ENCODE peak calls at places on chromosomes 7 and 10, in six cellular contexts. P is RPMI8226; Q is glomerular endothelial cell; C is NCI-H1092; G is activated CD8-positive, alpha-beta memory T cell treated with anti-CD3 and anti-CD28 coated beads, Interleukin-2, amount 50 U/mL, for 48 hours; N is iPS DF 19.7. A is an unnamed sample.

GRCh38 chr7:17396692-17397091 is 98.2 kb downstream of the AHR start:
- DNase-seq in P (no peak), Q (no peak), C (no peak), G (no peak), N (no peak), A (no peak)

GRCh38 chr7:25564980-25565379 is 336.7 kb upstream of the NPVF start:
- DNase-seq in P (no peak), Q (no peak), C (no peak), G (no peak), N (no peak), A (no peak)

GRCh38 chr10:77943086-77943901 is 16.7 kb upstream of the DLG5 start:
- DNase-seq in P (no peak), Q (peak; percentile 23), C (no peak), G (no peak), N (no peak), A (no peak)

GRCh38 chr7:98266840-98267239 is 14.6 kb upstream of the BRI3 start:
- DNase-seq in P (peak; percentile 48), Q (no peak), C (no peak), G (no peak), N (no peak), A (no peak)

GRCh38 chr10:34294137-34294536 is 521.0 kb downstream of the PARD3 start:
- DNase-seq in P (no peak), Q (no peak), C (no peak), G (no peak), N (no peak), A (no peak)

GRCh38 chr10:63416376-63416775 is 49.4 kb downstream of the JMJD1C start:
- DNase-seq in P (no peak), Q (no peak), C (no peak), G (no peak), N (no peak), A (no peak)

GRCh38 chr7:74233655-74234280 is 20.4 kb downstream of the RFC2 start:
- DNase-seq in P (no peak), Q (no peak), C (no peak), G (no peak), N (no peak), A (no peak)

GRCh38 chr10:110421512-110422138 is 76.1 kb upstream of the DUSP5 start:
- DNase-seq in P (peak; percentile 69), Q (no peak), C (no peak), G (no peak), N (no peak), A (no peak)

GRCh38 chr7:157096286-157097055 is 42.3 kb upstream of the UBE3C start:
- DNase-seq in P (peak; percentile 37), Q (no peak), C (no peak), G (no peak), N (no peak), A (no peak)

GRCh38 chr7:44293561-44294324 is 31.7 kb downstream of the CAMK2B start:
- DNase-seq in P (no peak), Q (no peak), C (no peak), G (peak; percentile 37), N (no peak), A (no peak)

GRCh38 chr7:681551-682307 is 44.8 kb upstream of the DNAAF5 start:
- DNase-seq in P (no peak), Q (no peak), C (no peak), G (no peak), N (no peak), A (no peak)